ENCODE peak calls at places on chromosomes 6 and 20, in ten cellular contexts. X is LHCN-M2, C is glutamatergic neuron, W is skeletal muscle cell, H is neural crest cell, I is endothelial cell, U is occipital lobe, J is Caki2, B is GM12878, M is HTR-8/SVneo. N is an unnamed sample.

GRCh38 chr6:149228276-149228962 is 89.1 kb upstream of the TAB2 start:
- DNase-seq in X (no peak), C (peak; percentile 41), W (no peak), H (no peak), I (no peak), U (no peak), J (no peak), B (no peak), M (no peak), N (no peak)

GRCh38 chr6:98324406-98324930 is 509.9 kb upstream of the POU3F2 start:
- DNase-seq in X (no peak), C (no peak), W (no peak), H (no peak), I (no peak), U (no peak), J (no peak), B (no peak), M (no peak), N (no peak)

GRCh38 chr20:60214901-60215522 is 256.8 kb downstream of the CDH26 start:
- DNase-seq in X (peak; percentile 16), C (no peak), W (no peak), H (no peak), I (no peak), U (no peak), J (no peak), B (no peak), M (no peak), N (no peak)

GRCh38 chr20:46060301-46060881 is 29.4 kb downstream of the NCOA5 start:
- DNase-seq in X (no peak), C (no peak), W (no peak), H (no peak), I (no peak), U (no peak), J (no peak), B (peak; percentile 31), M (no peak), N (no peak)

GRCh38 chr6:121260651-121261102 is 73.6 kb downstream of the TBC1D32 start:
- DNase-seq in X (peak; percentile 28), C (peak; percentile 59), W (peak; percentile 77), H (no peak), I (no peak), U (no peak), J (no peak), B (no peak), M (no peak), N (no peak)

GRCh38 chr6:27091661-27092315 is 155.7 kb upstream of the PRSS16 start:
- DNase-seq in X (peak; percentile 94), C (no peak), W (peak; percentile 72), H (peak; percentile 22), I (peak; percentile 46), U (no peak), J (peak; percentile 87), B (peak; percentile 54), M (peak; percentile 51), N (no peak)

GRCh38 chr20:37384683-37385174 is 38.8 kb downstream of the SRC start:
- DNase-seq in X (peak; percentile 64), C (peak; percentile 87), W (no peak), H (peak; percentile 76), I (peak; percentile 84), U (peak; percentile 37), J (peak; percentile 79), B (no peak), M (peak; percentile 86), N (no peak)

GRCh38 chr6:26020983-26021349 is 58.4 kb downstream of the TRIM38 start:
- DNase-seq in X (peak; percentile 59), C (peak; percentile 61), W (no peak), H (peak; percentile 54), I (peak; percentile 61), U (peak; percentile 35), J (no peak), B (no peak), M (no peak), N (no peak)

GRCh38 chr20:51533291-51534172 is 9.0 kb downstream of the NFATC2 start:
- DNase-seq in X (peak; percentile 15), C (peak; percentile 15), W (no peak), H (no peak), I (no peak), U (no peak), J (peak; percentile 62), B (no peak), M (peak; percentile 63), N (no peak)

GRCh38 chr6:101666256-101666655 is 272.7 kb downstream of the GRIK2 start:
- DNase-seq in X (peak; percentile 77), C (no peak), W (peak; percentile 56), H (no peak), I (no peak), U (no peak), J (peak; percentile 67), B (no peak), M (no peak), N (no peak)

GRCh38 chr6:10215711-10216110 is 199.2 kb downstream of the TFAP2A start:
- DNase-seq in X (no peak), C (no peak), W (no peak), H (no peak), I (no peak), U (no peak), J (no peak), B (no peak), M (no peak), N (no peak)

GRCh38 chr6:105474234-105474633 is 71.4 kb upstream of the PREP start:
- DNase-seq in X (no peak), C (no peak), W (no peak), H (no peak), I (no peak), U (no peak), J (no peak), B (no peak), M (no peak), N (no peak)

GRCh38 chr20:44133424-44133823 is 53.6 kb downstream of the JPH2 start:
- DNase-seq in X (no peak), C (no peak), W (no peak), H (no peak), I (no peak), U (no peak), J (no peak), B (no peak), M (no peak), N (no peak)

GRCh38 chr6:129651291-129651691 is 58.7 kb downstream of the ARHGAP18 start:
- DNase-seq in X (peak; percentile 38), C (no peak), W (no peak), H (no peak), I (no peak), U (no peak), J (no peak), B (no peak), M (no peak), N (no peak)

GRCh38 chr6:51934098-51934497 is 153.3 kb downstream of the PKHD1 start:
- DNase-seq in X (peak; percentile 1), C (no peak), W (no peak), H (no peak), I (peak; percentile 8), U (no peak), J (no peak), B (no peak), M (no peak), N (no peak)

GRCh38 chr6:40383348-40384115 is 203.6 kb downstream of the LRFN2 start:
- DNase-seq in X (no peak), C (no peak), W (no peak), H (no peak), I (no peak), U (no peak), J (no peak), B (no peak), M (no peak), N (no peak)

GRCh38 chr20:46099491-46100287 is 9.9 kb upstream of the NCOA5 start:
- DNase-seq in X (no peak), C (no peak), W (no peak), H (no peak), I (peak; percentile 48), U (no peak), J (no peak), B (no peak), M (no peak), N (no peak)